ENCODE peak calls at places on chromosomes 12 and 14, in six cellular contexts. D is testis; Y is brain microvascular endothelial cell; K is stimulated activated CD4-positive, alpha-beta T cell treated with anti-CD3 and anti-CD28 coated beads, TNF-alpha, amount 100 ng/mL, for 1 hour; J is effector CD8-positive, alpha-beta T cell; C is H54. Z is an unnamed sample.

GRCh38 chr12:99257672-99258071 is 389.9 kb upstream of the GARIN6 start:
- DNase-seq in Y (no peak), D (no peak), C (no peak), K (no peak), J (no peak), Z (no peak)

GRCh38 chr12:80472912-80473500 is 29.0 kb downstream of the PTPRQ start:
- DNase-seq in C (no peak), Y (peak), D (no peak), K (no peak), J (no peak), Z (no peak)

GRCh38 chr12:67161322-67161918 is 107.7 kb upstream of the CAND1 start:
- DNase-seq in K (no peak), D (peak), J (no peak), C (peak), Y (peak), Z (no peak)

GRCh38 chr14:26125039-26125438 is 472.8 kb downstream of the NOVA1 start:
- DNase-seq in D (no peak), J (no peak), C (no peak), K (no peak), Y (no peak), Z (no peak)

GRCh38 chr14:89474464-89474863 is 57.4 kb upstream of the FOXN3 start:
- DNase-seq in K (no peak), C (no peak), D (no peak), J (no peak), Y (no peak), Z (no peak)

GRCh38 chr14:31059152-31059924 is 33.2 kb upstream of the STRN3 start:
- DNase-seq in Y (peak), D (peak), K (no peak), J (no peak), C (no peak), Z (no peak)

GRCh38 chr12:80325167-80325959 is 118.7 kb upstream of the PTPRQ start:
- DNase-seq in Y (no peak), C (no peak), J (no peak), D (no peak), K (no peak), Z (no peak)

GRCh38 chr14:70052990-70053389 is 135.8 kb downstream of the SLC8A3 start:
- DNase-seq in J (no peak), C (no peak), K (no peak), D (peak), Y (peak), Z (no peak)

GRCh38 chr12:130008241-130008640 is 104.4 kb upstream of the TMEM132D start:
- DNase-seq in Y (no peak), K (no peak), D (no peak), C (no peak), J (no peak), Z (no peak)

GRCh38 chr14:64137657-64138290 is 156.4 kb downstream of the ESR2 start:
- DNase-seq in C (no peak), J (no peak), Y (no peak), K (no peak), D (peak), Z (no peak)

Z was measured in natural killer cell.